ENCODE peak calls at places on chromosomes 11 and 22, in five cellular contexts. E, T, M, V and H are unnamed samples.
A peak's percentile ranks its signal among the peaks of the same experiment; 100 is the strongest.

GRCh38 chr22:49202226-49202625 is 625.4 kb downstream of the BRD1 start:
- DNase-seq in T (no peak), M (no peak), E (no peak), V (no peak), H (no peak)

GRCh38 chr11:3949132-3949531 is 93.7 kb downstream of the STIM1 start:
- DNase-seq in E (peak; percentile 50), T (no peak), M (no peak), V (no peak), H (no peak)

GRCh38 chr22:28015676-28016601 is 96.9 kb upstream of the PITPNB start:
- DNase-seq in M (no peak), E (no peak), V (no peak), T (no peak), H (no peak)

GRCh38 chr11:64428685-64429084 is 69.7 kb downstream of the RPS6KA4 start:
- DNase-seq in V (no peak), E (no peak), T (no peak), M (no peak), H (peak; percentile 35)

GRCh38 chr22:43901976-43902643 is 10.3 kb upstream of the PNPLA5 start:
- DNase-seq in V (no peak), M (peak; percentile 56), T (no peak), E (no peak), H (no peak)

GRCh38 chr11:63504933-63505586 is 824 bp upstream of the LGALS12 start:
- DNase-seq in T (no peak), M (no peak), E (no peak), V (no peak), H (no peak)

GRCh38 chr11:1792461-1792860 is 28.7 kb upstream of the CTSD start:
- DNase-seq in E (no peak), V (no peak), M (no peak), T (no peak), H (no peak)

GRCh38 chr11:118757881-118758399 is 33.0 kb downstream of the DDX6 start:
- DNase-seq in E (no peak), V (no peak), T (no peak), M (peak; percentile 3), H (no peak)

GRCh38 chr11:61793084-61793828 is 545 bp downstream of the FEN1 start:
- DNase-seq in V (peak; percentile 12), M (peak; percentile 31), T (no peak), E (no peak), H (peak; percentile 24)

GRCh38 chr11:133946541-133947297 is 10.0 kb downstream of the IGSF9B start:
- DNase-seq in T (no peak), M (no peak), E (no peak), V (no peak), H (peak; percentile 39)

GRCh38 chr11:43327987-43328386 is 16.2 kb downstream of the API5 start:
- DNase-seq in E (no peak), V (peak; percentile 27), T (peak; percentile 44), M (peak; percentile 54), H (no peak)

GRCh38 chr22:24186892-24187670 is 5.8 kb downstream of the SUSD2 start:
- DNase-seq in V (no peak), T (no peak), M (no peak), E (no peak), H (no peak)

GRCh38 chr11:72735495-72736027 is 16.6 kb downstream of the ARAP1 start:
- DNase-seq in V (peak; percentile 47), T (peak; percentile 51), E (no peak), M (peak; percentile 35), H (peak; percentile 68)

GRCh38 chr11:35794850-35795249 is 132.3 kb downstream of the TRIM44 start:
- DNase-seq in M (no peak), V (no peak), T (no peak), E (no peak), H (no peak)

GRCh38 chr11:850777-851762 is 8.4 kb downstream of the TSPAN4 start:
- DNase-seq in V (no peak), T (no peak), M (no peak), E (no peak), H (peak; percentile 73)

GRCh38 chr11:124075841-124076571 is 34.9 kb upstream of the OR10G7 start:
- DNase-seq in T (no peak), V (no peak), E (no peak), M (peak; percentile 3), H (peak; percentile 60)

GRCh38 chr11:122099345-122100045 is 16.5 kb downstream of the BLID start:
- DNase-seq in T (no peak), V (no peak), M (no peak), E (no peak), H (no peak)

GRCh38 chr11:30481385-30481784 is 104.8 kb downstream of the MPPED2 start:
- DNase-seq in M (no peak), E (no peak), T (no peak), V (no peak), H (peak; percentile 38)

GRCh38 chr22:44449061-44449682 is 48.9 kb downstream of the RTL6 start:
- DNase-seq in M (peak; percentile 60), E (no peak), T (peak; percentile 11), V (no peak), H (no peak)

GRCh38 chr22:26757496-26757895 is 100.1 kb downstream of the MIAT start:
- DNase-seq in T (no peak), E (no peak), V (no peak), M (no peak), H (no peak)

GRCh38 chr22:43142881-43143562 is at the start of gene MCAT:
- DNase-seq in M (peak; percentile 74), T (peak; percentile 84), E (peak; percentile 28), V (peak; percentile 61), H (peak; percentile 84)

GRCh38 chr22:25837288-25837900 is 95.4 kb downstream of the MYO18B start:
- DNase-seq in T (no peak), M (no peak), E (no peak), V (no peak), H (no peak)

GRCh38 chr22:20315337-20316216 is 4.3 kb downstream of the DGCR6L start:
- DNase-seq in M (no peak), T (no peak), V (no peak), E (no peak), H (no peak)

GRCh38 chr22:43098356-43098755 is 9.2 kb upstream of the TTLL1 start:
- DNase-seq in M (no peak), V (no peak), E (no peak), T (no peak), H (no peak)

GRCh38 chr11:70863988-70864387 is 388.4 kb downstream of the SHANK2 start:
- DNase-seq in M (no peak), V (no peak), E (no peak), T (no peak), H (no peak)

GRCh38 chr11:30131535-30131934 is 99.3 kb upstream of the FSHB start:
- DNase-seq in T (no peak), V (peak; percentile 1), E (no peak), M (no peak), H (no peak)

GRCh38 chr22:39994566-39995345 is at the start of gene FAM83F:
- DNase-seq in E (no peak), T (peak; percentile 58), V (no peak), M (no peak), H (peak; percentile 84)

GRCh38 chr11:66012946-66013761 is 1.3 kb downstream of the CST6 start:
- DNase-seq in E (no peak), T (peak; percentile 57), M (no peak), V (no peak), H (peak; percentile 40)

GRCh38 chr11:112113539-112114457 is 27.1 kb downstream of the SDHD start:
- DNase-seq in E (no peak), M (peak; percentile 64), T (peak; percentile 74), V (peak; percentile 54), H (peak; percentile 83)

GRCh38 chr11:9313648-9314290 is 624 bp downstream of the TMEM41B start:
- DNase-seq in E (no peak), T (no peak), M (no peak), V (no peak), H (peak; percentile 54)

GRCh38 chr11:73239111-73239521 is 21.0 kb downstream of the P2RY2 start:
- DNase-seq in V (no peak), T (no peak), M (no peak), E (no peak), H (no peak)

GRCh38 chr11:100735949-100736675 is 49.0 kb downstream of the ARHGAP42 start:
- DNase-seq in E (no peak), T (no peak), V (no peak), M (peak; percentile 39), H (no peak)

GRCh38 chr11:111819161-111820058 is 52.0 kb downstream of the ALG9 start:
- DNase-seq in T (no peak), E (no peak), M (no peak), V (no peak), H (no peak)

GRCh38 chr11:2982214-2982613 is 9.9 kb downstream of the NAP1L4 start:
- DNase-seq in E (no peak), M (no peak), V (no peak), T (no peak), H (no peak)

GRCh38 chr22:17853066-17853465 is 78.8 kb upstream of the BID start:
- DNase-seq in T (no peak), E (no peak), V (no peak), M (no peak), H (no peak)

GRCh38 chr11:3148990-3149851 is 15.9 kb downstream of the OSBPL5 start:
- DNase-seq in M (no peak), E (no peak), T (peak; percentile 31), V (no peak), H (no peak)

GRCh38 chr11:112412383-112412782 is 151.7 kb upstream of the PLET1 start:
- DNase-seq in M (no peak), V (no peak), E (no peak), T (no peak), H (no peak)

GRCh38 chr11:64535811-64536210 is 55.2 kb upstream of the SLC22A12 start:
- DNase-seq in T (no peak), E (no peak), V (no peak), M (no peak), H (no peak)

GRCh38 chr11:45110562-45110961 is 35.9 kb upstream of the PRDM11 start:
- DNase-seq in V (peak; percentile 72), T (peak; percentile 74), E (no peak), M (peak; percentile 78), H (peak; percentile 89)
- TF ChIP-seq JUNB in V (no peak), T (no peak), E (no peak), M (no peak), H (no peak)

GRCh38 chr11:27266125-27266524 is 96.9 kb downstream of the CCDC34 start:
- DNase-seq in M (no peak), V (no peak), T (no peak), E (no peak), H (no peak)
- TF ChIP-seq JUNB in M (no peak), V (no peak), T (no peak), E (no peak), H (no peak)

GRCh38 chr11:128719556-128719824 is 25.6 kb downstream of the FLI1 start:
- DNase-seq in T (no peak), M (no peak), V (no peak), E (no peak), H (no peak)
- TF ChIP-seq JUNB in T (no peak), M (no peak), V (no peak), E (no peak), H (no peak)

GRCh38 chr22:46203590-46203980 is 46.5 kb downstream of the CDPF1 start:
- DNase-seq in T (no peak), V (no peak), M (no peak), E (no peak), H (peak; percentile 4)

GRCh38 chr22:46198274-46198673 is 47.9 kb downstream of the PPARA start:
- DNase-seq in T (no peak), V (no peak), E (no peak), M (no peak), H (no peak)

GRCh38 chr22:46201059-46201757 is 48.9 kb downstream of the CDPF1 start:
- DNase-seq in E (no peak), V (peak; percentile 61), M (no peak), T (no peak), H (peak; percentile 75)

GRCh38 chr22:46202897-46203589 is 47.0 kb downstream of the CDPF1 start:
- DNase-seq in V (no peak), E (no peak), T (no peak), M (no peak), H (no peak)
- TF ChIP-seq JUNB in V (no peak), E (no peak), T (no peak), M (no peak), H (no peak)